ENCODE peak calls at places on chromosomes 3 and 15, in six cellular contexts. O is right cardiac atrium; X is GM23338; S is adrenal gland; Z is effector memory CD4-positive, alpha-beta T cell; P is neural progenitor cell. G is an unnamed sample. For H3K4me1 and H3K27me3, the result is how much of the 10 kb centered on the place peaks cover.

GRCh38 chr3:96865605-96866004 is 51.2 kb downstream of the EPHA6 start:
- DNase-seq in O (no peak), X (no peak), S (no peak), Z (no peak), P (no peak), G (no peak)

GRCh38 chr3:171415070-171415469 is 45.1 kb downstream of the TNIK start:
- DNase-seq in O (no peak), X (peak), S (no peak), Z (no peak), P (no peak), G (no peak)

GRCh38 chr3:54188176-54188791 is 65.9 kb downstream of the CACNA2D3 start:
- DNase-seq in O (no peak), X (peak), S (peak), Z (no peak), P (peak), G (no peak)

GRCh38 chr3:100911956-100912355 is 81.3 kb downstream of the ABI3BP start:
- DNase-seq in O (no peak), X (no peak), S (no peak), Z (no peak), P (no peak), G (no peak)

GRCh38 chr3:195807681-195808121 is 4.0 kb downstream of the MUC4 start:
- DNase-seq in O (no peak), X (no peak), S (no peak), Z (no peak), P (no peak), G (no peak)

GRCh38 chr3:52570076-52570475 is 33.7 kb downstream of the UQCC5 start:
- DNase-seq in O (no peak), X (no peak), S (no peak), Z (no peak), P (no peak), G (no peak)

GRCh38 chr3:102536479-102536878 is 101.7 kb downstream of the ZPLD1 start:
- DNase-seq in O (no peak), X (peak), S (no peak), Z (no peak), P (peak), G (no peak)

GRCh38 chr3:128572644-128573105 is 77.9 kb downstream of the RPN1 start:
- DNase-seq in O (no peak), X (peak), S (no peak), Z (no peak), P (peak), G (no peak)

GRCh38 chr15:90071220-90071807 is 31.0 kb downstream of the IDH2 start:
- DNase-seq in O (peak), X (peak), S (peak), Z (peak), P (peak), G (peak)

GRCh38 chr15:66502491-66502890 is 2.2 kb downstream of the RPL4 start:
- DNase-seq in O (no peak), X (no peak), S (no peak), Z (no peak), P (no peak), G (no peak)

GRCh38 chr15:68536331-68537095 is 42.3 kb upstream of the CORO2B start:
- DNase-seq in O (no peak), X (no peak), S (no peak), Z (no peak), P (no peak), G (no peak)

GRCh38 chr3:104846270-104846669 is 520.4 kb upstream of the ALCAM start:
- DNase-seq in O (no peak), X (no peak), S (no peak), Z (no peak), P (no peak), G (no peak)

GRCh38 chr3:187208159-187208558 is 10.9 kb downstream of the RTP1 start:
- DNase-seq in O (no peak), X (no peak), S (no peak), Z (no peak), P (no peak), G (no peak)

GRCh38 chr3:43499256-43499655 is 122.6 kb downstream of the ANO10 start:
- DNase-seq in O (no peak), X (no peak), S (no peak), Z (no peak), P (no peak), G (no peak)

GRCh38 chr3:13571264-13571663 is 22.3 kb downstream of the FBLN2 start:
- DNase-seq in O (peak), X (no peak), S (no peak), Z (no peak), P (no peak), G (no peak)

GRCh38 chr3:197501496-197501878 is 54.3 kb downstream of the BDH1 start:
- DNase-seq in O (no peak), X (peak), S (no peak), Z (no peak), P (no peak), G (no peak)

GRCh38 chr15:69314174-69314573 is 15.5 kb downstream of the PAQR5 start:
- DNase-seq in O (no peak), X (no peak), S (no peak), Z (no peak), P (no peak), G (no peak)

GRCh38 chr15:77901921-77902750 is 175.4 kb downstream of the TBC1D2B start:
- DNase-seq in O (peak), X (peak), S (no peak), Z (no peak), P (peak), G (no peak)

GRCh38 chr3:11565492-11565891 is 78.2 kb downstream of the VGLL4 start:
- DNase-seq in O (no peak), X (no peak), S (no peak), Z (no peak), P (no peak), G (no peak)

GRCh38 chr15:52682200-52682599 is 3.0 kb upstream of the ATOSA start:
- DNase-seq in O (no peak), X (no peak), S (no peak), Z (no peak), P (no peak), G (no peak)

DNA sequence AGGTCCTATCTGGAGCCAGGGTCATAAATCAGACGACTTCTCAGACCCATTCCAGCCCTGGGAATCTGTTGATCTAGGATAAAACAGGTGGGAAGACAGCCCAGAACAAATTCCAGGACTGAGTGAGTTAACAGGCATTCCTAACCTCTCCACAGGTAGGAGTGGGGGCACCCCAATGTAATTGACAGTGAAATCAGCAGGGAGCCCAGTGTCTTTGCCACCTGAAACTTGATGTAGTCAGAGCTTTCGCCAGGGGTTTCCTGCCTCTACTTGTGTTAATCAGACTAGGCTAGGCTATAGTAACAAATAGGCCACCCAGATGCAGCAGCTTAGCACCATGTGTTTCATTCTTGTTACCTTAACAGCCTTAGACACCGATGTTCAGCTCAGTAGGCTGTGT is 2.7 kb upstream of the HEG1 start:
- DNase-seq in O (no peak), X (peak), S (no peak), Z (no peak), P (no peak), G (no peak)
- H3K4me1 ChIP-seq in O (under half), X (under half), S (under half), Z (under half), P (under half), G (half or more)

GRCh38 chr15:79213650-79214049 is 68.9 kb upstream of the ANKRD34C start:
- DNase-seq in O (no peak), X (no peak), S (no peak), Z (no peak), P (no peak), G (no peak)

GRCh38 chr15:79219393-79220056 is 63.0 kb upstream of the ANKRD34C start:
- DNase-seq in O (no peak), X (no peak), S (no peak), Z (no peak), P (no peak), G (no peak)

GRCh38 chr15:79221696-79222095 is 60.8 kb upstream of the ANKRD34C start:
- DNase-seq in O (no peak), X (no peak), S (no peak), Z (no peak), P (no peak), G (no peak)

DNA sequence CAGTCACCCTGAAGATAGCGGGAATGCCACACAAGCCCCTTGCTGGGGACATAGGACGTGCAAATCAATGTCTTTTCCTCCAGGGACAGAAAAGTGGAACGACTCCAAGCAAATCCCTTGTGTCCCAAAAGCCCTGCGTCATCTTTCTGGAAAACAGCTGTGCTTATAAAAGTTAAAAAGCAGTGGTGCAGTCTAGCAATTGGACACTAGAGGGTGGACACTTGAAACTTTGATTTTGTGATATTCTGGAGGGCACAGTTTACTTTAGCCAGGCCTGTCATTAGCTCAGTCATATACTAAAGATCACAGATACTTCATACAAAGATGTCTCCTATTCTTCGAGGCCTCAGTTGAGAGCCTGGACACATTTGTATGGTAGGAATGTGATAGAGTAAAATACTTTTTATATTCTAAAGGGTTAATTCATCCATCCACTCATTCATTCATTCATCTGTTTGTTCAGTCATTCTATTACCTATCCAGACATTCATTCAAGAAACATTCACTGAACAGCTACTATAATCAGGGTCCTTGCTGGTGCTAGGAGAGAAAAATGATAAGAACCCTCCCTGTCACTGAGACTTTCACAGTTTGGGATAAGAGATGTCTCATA is 63.8 kb upstream of the ANKRD34C start:
- DNase-seq in O (no peak), X (peak), S (no peak), Z (no peak), P (no peak), G (no peak)
- H3K27me3 ChIP-seq in O (under half), X (under half), S (under half), Z (under half), P (under half), G (under half)

GRCh38 chr3:184560992-184561328 is 625 bp upstream of the EPHB3 start:
- DNase-seq in O (no peak), X (no peak), S (no peak), Z (no peak), P (no peak), G (no peak)
- H3K4me3 ChIP-seq in O (no peak), X (peak), S (peak), Z (peak), P (peak), G (peak)

GRCh38 chr15:88477885-88478284 is 10.4 kb downstream of the MRPS11 start:
- DNase-seq in O (no peak), X (no peak), S (no peak), Z (no peak), P (no peak), G (no peak)
- H3K4me1 ChIP-seq in O (under half), X (under half), S (under half), Z (under half), P (under half), G (under half)

GRCh38 chr3:155771126-155771525 is 26.3 kb upstream of the PLCH1 start:
- DNase-seq in O (no peak), X (no peak), S (no peak), Z (no peak), P (no peak), G (no peak)
- H3K27me3 ChIP-seq in O (under half), X (under half), S (under half), Z (under half), P (under half), G (under half)